ENCODE peak calls at places on chromosomes 1 and 21, in seven cellular contexts. M is endothelial cell of umbilical vein; T is AG04449; C is dorsolateral prefrontal cortex; A is endothelial cell; D is CD8-positive, alpha-beta T cell; O is adrenal gland. P is an unnamed sample.

GRCh38 chr1:8603220-8603616 is 214.2 kb downstream of the RERE start:
- DNase-seq in M (peak), T (no peak), C (no peak), A (no peak), D (no peak), O (no peak), P (no peak)

GRCh38 chr1:11982010-11982392 is 1.8 kb downstream of the MFN2 start:
- DNase-seq in M (peak), T (no peak), C (no peak), A (no peak), D (no peak), O (no peak), P (no peak)

GRCh38 chr1:26582836-26583460 is 53.4 kb downstream of the RPS6KA1 start:
- DNase-seq in M (no peak), T (no peak), C (no peak), A (no peak), D (no peak), O (no peak), P (no peak)

GRCh38 chr1:58699011-58699762 is 675 bp downstream of the MYSM1 start:
- DNase-seq in M (peak), T (no peak), C (no peak), A (peak), D (no peak), O (peak), P (peak)

GRCh38 chr1:215835951-215836350 is 268.8 kb downstream of the KCTD3 start:
- DNase-seq in M (no peak), T (no peak), C (no peak), A (no peak), D (no peak), O (no peak), P (no peak)

GRCh38 chr21:38181101-38181500 is 75.7 kb upstream of the KCNJ15 start:
- DNase-seq in M (no peak), T (no peak), C (no peak), A (no peak), D (no peak), O (no peak), P (no peak)

GRCh38 chr1:9235560-9235959 is 986 bp downstream of the H6PD start:
- DNase-seq in M (no peak), T (no peak), C (no peak), A (no peak), D (no peak), O (no peak), P (no peak)

GRCh38 chr21:35488941-35489340 is 439.8 kb upstream of the RUNX1 start:
- DNase-seq in M (no peak), T (no peak), C (no peak), A (no peak), D (no peak), O (no peak), P (no peak)

GRCh38 chr1:174273190-174273589 is 113.9 kb downstream of the RABGAP1L start:
- DNase-seq in M (no peak), T (no peak), C (no peak), A (no peak), D (no peak), O (no peak), P (no peak)

GRCh38 chr1:201266774-201267173 is 16.5 kb upstream of the PKP1 start:
- DNase-seq in M (no peak), T (peak), C (no peak), A (no peak), D (no peak), O (no peak), P (no peak)

GRCh38 chr1:20521960-20522861 is 14.3 kb upstream of the MUL1 start:
- DNase-seq in M (peak), T (peak), C (peak), A (peak), D (peak), O (peak), P (peak)

GRCh38 chr21:38811257-38811656 is 5.5 kb downstream of the ETS2 start:
- DNase-seq in M (peak), T (no peak), C (no peak), A (no peak), D (no peak), O (no peak), P (no peak)

GRCh38 chr1:158037876-158038359 is 44.5 kb downstream of the KIRREL1 start:
- DNase-seq in M (peak), T (no peak), C (no peak), A (no peak), D (no peak), O (peak), P (no peak)

GRCh38 chr1:183807549-183808168 is 2.7 kb downstream of the RGL1 start:
- DNase-seq in M (no peak), T (no peak), C (no peak), A (no peak), D (no peak), O (peak), P (no peak)

GRCh38 chr1:69711159-69711930 is 143.6 kb downstream of the LRRC7 start:
- DNase-seq in M (no peak), T (no peak), C (no peak), A (no peak), D (no peak), O (no peak), P (no peak)

GRCh38 chr1:77494036-77494435 is 188.4 kb downstream of the ZZZ3 start:
- DNase-seq in M (no peak), T (no peak), C (no peak), A (no peak), D (no peak), O (no peak), P (no peak)

GRCh38 chr1:213995603-213996002 is 7.8 kb downstream of the PROX1 start:
- DNase-seq in M (no peak), T (no peak), C (no peak), A (no peak), D (no peak), O (no peak), P (no peak)

GRCh38 chr1:115012006-115012405 is 17.6 kb upstream of the TSHB start:
- DNase-seq in M (no peak), T (no peak), C (no peak), A (no peak), D (no peak), O (no peak), P (no peak)

GRCh38 chr1:78483903-78484302 is 6.9 kb upstream of the PTGFR start:
- DNase-seq in M (no peak), T (no peak), C (no peak), A (no peak), D (no peak), O (no peak), P (peak)

GRCh38 chr1:201191723-201192477 is 1.3 kb downstream of the IGFN1 start:
- DNase-seq in M (peak), T (peak), C (no peak), A (no peak), D (no peak), O (no peak), P (no peak)

GRCh38 chr1:235329139-235329808 is 904 bp downstream of the GGPS1 start:
- DNase-seq in M (no peak), T (no peak), C (peak), A (peak), D (peak), O (peak), P (peak)

GRCh38 chr1:30537279-30537678 is 186.1 kb downstream of the MATN1 start:
- DNase-seq in M (no peak), T (no peak), C (no peak), A (no peak), D (no peak), O (no peak), P (no peak)

GRCh38 chr1:212219679-212220463 is 65.3 kb upstream of the PPP2R5A start:
- DNase-seq in M (no peak), T (peak), C (no peak), A (no peak), D (no peak), O (no peak), P (no peak)

GRCh38 chr1:40708750-40709099 is 17.2 kb downstream of the NFYC start:
- DNase-seq in M (no peak), T (peak), C (no peak), A (no peak), D (no peak), O (no peak), P (no peak)

GRCh38 chr21:37700641-37701202 is 215.5 kb downstream of the KCNJ6 start:
- DNase-seq in M (peak), T (peak), C (peak), A (peak), D (no peak), O (no peak), P (peak)

GRCh38 chr21:39564200-39564599 is 48.5 kb upstream of the B3GALT5 start:
- DNase-seq in M (no peak), T (no peak), C (peak), A (no peak), D (no peak), O (peak), P (no peak)

GRCh38 chr1:31775170-31775569 is 11.0 kb upstream of the ADGRB2 start:
- DNase-seq in M (no peak), T (no peak), C (no peak), A (no peak), D (no peak), O (no peak), P (no peak)

GRCh38 chr1:192809286-192810252 is 730 bp downstream of the RGS2 start:
- DNase-seq in M (peak), T (no peak), C (peak), A (peak), D (peak), O (peak), P (peak)

GRCh38 chr1:84834419-84835064 is 58.5 kb downstream of the LPAR3 start:
- DNase-seq in M (peak), T (no peak), C (no peak), A (no peak), D (no peak), O (no peak), P (no peak)

GRCh38 chr1:167171286-167171929 is 49.3 kb upstream of the POU2F1 start:
- DNase-seq in M (no peak), T (no peak), C (peak), A (no peak), D (no peak), O (peak), P (no peak)
- TF ChIP-seq CTCF in M (no peak), T (no peak), C (no peak), A (no peak), D (no peak), O (no peak), P (no peak)

DNA sequence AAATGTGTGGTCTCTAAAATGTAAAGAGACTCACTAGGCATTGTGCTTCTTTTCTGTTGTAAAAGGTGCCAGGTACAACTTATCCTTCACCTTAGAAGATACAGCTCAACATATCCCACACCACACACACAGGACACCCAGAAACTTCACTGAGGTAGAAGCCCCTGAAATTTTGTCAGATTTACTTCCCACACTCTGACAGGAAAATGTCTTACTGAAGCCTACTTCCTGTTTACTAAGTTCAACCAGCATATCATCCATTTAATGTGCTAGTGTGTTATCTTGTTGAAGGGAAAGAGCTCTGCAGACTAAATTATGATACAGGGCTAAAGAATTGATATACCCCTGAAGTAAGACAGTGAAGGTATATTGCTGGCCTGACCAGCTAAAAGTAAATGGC is 39.9 kb upstream of the INSL5 start:
- DNase-seq in M (no peak), T (no peak), C (no peak), A (no peak), D (no peak), O (no peak), P (no peak)
- TF ChIP-seq CTCF in M (no peak), T (no peak), C (no peak), A (no peak), D (no peak), O (no peak), P (no peak)

GRCh38 chr1:56709269-56709880 is 64.3 kb downstream of the PRKAA2 start:
- DNase-seq in M (peak), T (peak), C (no peak), A (peak), D (no peak), O (no peak), P (no peak)
- TF ChIP-seq CTCF in M (peak), T (peak), C (peak), A (peak), D (peak), O (peak), P (peak)

GRCh38 chr1:13748610-13749505 is 48.9 kb downstream of the PRDM2 start:
- DNase-seq in M (peak), T (peak), C (peak), A (peak), D (peak), O (peak), P (peak)
- TF ChIP-seq CTCF in M (no peak), T (no peak), C (peak), A (no peak), D (no peak), O (no peak), P (no peak)

GRCh38 chr21:31558839-31559367 is 100.6 kb upstream of the SOD1 start:
- DNase-seq in M (peak), T (peak), C (peak), A (peak), D (peak), O (peak), P (peak)

GRCh38 chr21:31555741-31556191 is 103.7 kb upstream of the SOD1 start:
- DNase-seq in M (no peak), T (no peak), C (no peak), A (peak), D (no peak), O (no peak), P (no peak)

GRCh38 chr21:31557956-31558838 is 101.3 kb upstream of the SOD1 start:
- DNase-seq in M (no peak), T (no peak), C (peak), A (peak), D (no peak), O (no peak), P (peak)

GRCh38 chr21:31556662-31557061 is 102.8 kb upstream of the SOD1 start:
- DNase-seq in M (no peak), T (no peak), C (no peak), A (no peak), D (no peak), O (no peak), P (no peak)

DNA sequence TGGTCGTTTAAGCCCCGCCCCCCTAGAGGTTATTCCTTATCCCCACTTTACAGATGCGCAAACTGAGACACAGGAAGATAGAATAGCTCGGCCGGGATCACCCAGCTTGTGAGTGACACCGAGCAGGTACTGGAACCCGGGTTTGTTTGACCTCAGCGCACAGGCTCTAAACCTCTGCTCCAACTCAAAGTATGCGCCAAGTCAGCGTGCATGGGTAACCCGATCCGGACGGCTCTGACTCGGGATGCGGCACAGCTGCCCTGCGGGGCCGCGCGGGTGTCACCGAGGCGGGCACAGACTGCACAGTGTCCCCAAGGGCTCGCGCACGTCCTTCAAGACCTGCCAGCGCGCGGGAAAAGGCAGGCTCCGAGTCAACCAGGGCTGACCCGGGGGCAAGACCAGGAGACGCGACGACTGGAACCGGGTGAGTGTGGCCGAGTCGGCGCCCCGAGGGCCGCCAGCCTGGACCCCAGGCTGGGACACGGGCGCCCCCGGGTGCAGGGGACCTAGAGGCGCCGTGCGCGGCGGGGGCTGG is 102.0 kb upstream of the SOD1 start:
- DNase-seq in M (no peak), T (no peak), C (peak), A (peak), D (no peak), O (no peak), P (peak)
- TF ChIP-seq CTCF in M (no peak), T (no peak), C (no peak), A (no peak), D (no peak), O (no peak), P (no peak)

GRCh38 chr1:52348704-52349301 is 17.2 kb downstream of the CC2D1B start:
- DNase-seq in M (peak), T (no peak), C (no peak), A (peak), D (no peak), O (peak), P (peak)
- TF ChIP-seq CTCF in M (peak), T (peak), C (peak), A (no peak), D (no peak), O (peak), P (no peak)

DNA sequence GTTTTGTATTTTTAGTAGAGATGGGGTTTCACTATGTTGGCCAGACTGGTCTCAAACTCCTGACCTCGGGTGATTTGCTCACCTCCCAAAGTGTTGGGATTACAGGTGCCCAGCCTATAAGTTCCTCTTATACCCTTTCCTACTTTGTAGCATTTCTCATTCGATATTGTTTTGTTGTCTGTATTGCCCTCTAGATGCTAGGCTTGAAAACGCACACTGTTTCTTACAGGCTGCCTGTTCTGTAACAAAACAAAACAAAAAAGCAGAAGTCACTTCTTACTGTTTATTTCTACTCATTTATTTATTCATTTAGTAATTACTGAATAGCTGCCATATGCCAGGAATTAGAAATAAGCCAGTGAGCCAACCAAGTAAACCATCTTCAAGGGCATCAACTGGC is 136.9 kb upstream of the BMP8A start:
- DNase-seq in M (no peak), T (no peak), C (no peak), A (no peak), D (no peak), O (no peak), P (no peak)
- TF ChIP-seq CTCF in M (no peak), T (no peak), C (peak), A (no peak), D (no peak), O (no peak), P (no peak)

DNA sequence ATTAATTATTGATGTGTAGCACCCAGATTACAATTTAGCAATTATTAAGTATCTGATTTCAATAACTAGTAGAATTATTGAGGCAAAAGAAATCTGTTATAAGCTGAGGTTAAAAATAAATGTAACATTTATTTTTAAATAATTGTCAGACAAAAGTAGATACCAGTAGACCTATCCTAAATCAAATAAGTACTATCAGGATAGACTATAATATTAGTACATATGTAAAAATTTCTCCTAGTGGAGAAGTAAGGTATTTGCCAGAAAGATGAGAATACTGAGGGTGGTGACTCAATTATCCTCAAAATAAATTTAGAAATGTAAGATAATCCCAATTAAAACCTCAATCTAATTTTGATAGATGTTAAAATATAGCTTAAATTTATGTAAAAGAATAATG is 377.8 kb upstream of the CHRM3 start:
- DNase-seq in M (no peak), T (no peak), C (no peak), A (no peak), D (no peak), O (no peak), P (no peak)
- TF ChIP-seq CTCF in M (no peak), T (no peak), C (no peak), A (peak), D (no peak), O (no peak), P (peak)

P was measured in glutamatergic neuron.